ENCODE peak calls at places on chromosomes 6 and 20, in four cellular contexts. R, L, S and V are unnamed samples.

GRCh38 chr6:52667572-52667971 is 3.3 kb upstream of the TMEM14A start:
- DNase-seq in S (no peak), L (no peak), R (no peak), V (no peak)

GRCh38 chr6:134420638-134421181 is 102.8 kb upstream of the SGK1 start:
- DNase-seq in L (peak; percentile 66), R (no peak), S (peak; percentile 90), V (no peak)

GRCh38 chr20:31606928-31607639 is 2.0 kb downstream of the ID1 start:
- DNase-seq in S (peak; percentile 67), L (peak; percentile 92), R (peak; percentile 69), V (no peak)

GRCh38 chr6:99348823-99349619 is 453 bp downstream of the FAXC start:
- DNase-seq in S (peak; percentile 3), R (peak; percentile 43), L (peak; percentile 51), V (peak; percentile 47)

GRCh38 chr6:46756469-46757205 is 9.9 kb downstream of the ANKRD66 start:
- DNase-seq in L (peak; percentile 8), R (no peak), S (no peak), V (no peak)

GRCh38 chr6:33827546-33828451 is 24.0 kb upstream of the MLN start:
- DNase-seq in S (peak; percentile 40), R (no peak), L (no peak), V (no peak)

GRCh38 chr20:36279362-36279761 is 26.8 kb upstream of the DLGAP4 start:
- DNase-seq in L (no peak), R (no peak), S (no peak), V (no peak)

GRCh38 chr20:32012159-32012682 is 2.0 kb downstream of the CCM2L start:
- DNase-seq in L (no peak), R (no peak), S (no peak), V (no peak)

GRCh38 chr6:139144490-139145085 is 9.7 kb downstream of the HECA start:
- DNase-seq in R (no peak), L (no peak), S (no peak), V (no peak)

GRCh38 chr6:15483060-15483459 is 179.8 kb downstream of the DTNBP1 start:
- DNase-seq in L (no peak), R (no peak), S (peak; percentile 65), V (no peak)

GRCh38 chr20:57698867-57699275 is 10.9 kb downstream of the PMEPA1 start:
- DNase-seq in S (no peak), R (no peak), L (no peak), V (no peak)

GRCh38 chr6:83592770-83593394 is 80.5 kb downstream of the PRSS35 start:
- DNase-seq in L (peak; percentile 79), R (peak; percentile 45), S (peak; percentile 17), V (no peak)

GRCh38 chr6:96934087-96934486 is 9.6 kb downstream of the KLHL32 start:
- DNase-seq in L (no peak), R (no peak), S (no peak), V (no peak)

GRCh38 chr6:26286168-26286854 is 78.7 kb upstream of the BTN3A2 start:
- DNase-seq in R (peak; percentile 56), S (peak; percentile 68), L (peak; percentile 62), V (peak; percentile 75)

GRCh38 chr6:146545608-146546007 is 2.0 kb downstream of the RAB32 start:
- DNase-seq in R (no peak), L (peak; percentile 35), S (peak; percentile 84), V (no peak)

GRCh38 chr6:24359640-24360454 is 2.0 kb upstream of the DCDC2 start:
- DNase-seq in R (peak; percentile 93), L (peak; percentile 93), S (peak; percentile 65), V (peak; percentile 85)

DNA sequence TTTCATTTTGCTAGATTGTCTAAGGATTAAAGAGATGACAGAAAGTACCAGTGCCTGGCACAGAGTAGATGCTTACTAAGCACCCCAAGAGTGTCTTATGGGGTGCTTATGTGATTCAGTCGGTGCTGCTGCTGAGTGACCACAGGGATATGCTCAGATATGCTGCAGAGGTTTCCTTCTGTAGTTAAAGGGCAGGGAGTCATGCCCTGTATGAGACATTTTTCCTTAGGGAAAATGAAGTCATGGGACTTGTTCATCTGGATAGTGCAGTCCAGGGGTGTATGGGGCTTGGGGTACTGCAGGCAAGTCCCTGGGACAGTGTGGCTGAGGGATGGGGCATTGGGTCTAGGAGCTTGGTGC is 25.1 kb downstream of the TOX2 start:
- DNase-seq in L (no peak), S (no peak), R (no peak), V (no peak)
- H3K4ac ChIP-seq in L (no peak overlapping the region), S (peak overlapping the region; percentile 93), R (no peak overlapping the region), V (no peak overlapping the region)

GRCh38 chr6:142945446-142946180 is 637 bp upstream of the HIVEP2 start:
- DNase-seq in S (no peak), R (no peak), L (peak; percentile 85), V (peak; percentile 51)
- H3K4ac ChIP-seq in S (peak overlapping the region; percentile 92), R (no peak overlapping the region), L (peak overlapping the region; percentile 75), V (no peak overlapping the region)

GRCh38 chr20:34515484-34516037 is 661 bp upstream of the DYNLRB1 start:
- DNase-seq in L (peak; percentile 95), R (peak; percentile 92), S (peak; percentile 47), V (peak; percentile 46)

GRCh38 chr20:34516874-34517542 is 786 bp downstream of the DYNLRB1 start:
- DNase-seq in S (no peak), L (peak; percentile 43), R (no peak), V (no peak)

GRCh38 chr20:34512955-34513419 is 3.2 kb upstream of the DYNLRB1 start:
- DNase-seq in L (no peak), R (no peak), S (no peak), V (no peak)

GRCh38 chr20:34514897-34515483 is 1.2 kb upstream of the DYNLRB1 start:
- DNase-seq in R (no peak), L (no peak), S (peak; percentile 44), V (no peak)

GRCh38 chr20:34516038-34516873 is at the start of gene DYNLRB1:
- DNase-seq in R (peak; percentile 95), S (peak; percentile 96), L (peak; percentile 98), V (peak; percentile 99)
- H3K4ac ChIP-seq in R (no peak within 1 kb of the TSS), S (peak within 1 kb of the TSS; percentile 97), L (peak within 1 kb of the TSS; percentile 76), V (no peak within 1 kb of the TSS)

GRCh38 chr6:1641391-1641790 is 31.7 kb downstream of the FOXC1 start:
- DNase-seq in S (no peak), L (peak; percentile 79), R (no peak), V (no peak)

GRCh38 chr6:1643111-1643510 is 33.4 kb downstream of the FOXC1 start:
- DNase-seq in S (no peak), L (no peak), R (no peak), V (no peak)

GRCh38 chr6:1645466-1646185 is 35.9 kb downstream of the FOXC1 start:
- DNase-seq in S (peak; percentile 15), R (no peak), L (no peak), V (no peak)

GRCh38 chr6:1643830-1644445 is 34.2 kb downstream of the FOXC1 start:
- DNase-seq in S (no peak), L (no peak), R (no peak), V (no peak)

DNA sequence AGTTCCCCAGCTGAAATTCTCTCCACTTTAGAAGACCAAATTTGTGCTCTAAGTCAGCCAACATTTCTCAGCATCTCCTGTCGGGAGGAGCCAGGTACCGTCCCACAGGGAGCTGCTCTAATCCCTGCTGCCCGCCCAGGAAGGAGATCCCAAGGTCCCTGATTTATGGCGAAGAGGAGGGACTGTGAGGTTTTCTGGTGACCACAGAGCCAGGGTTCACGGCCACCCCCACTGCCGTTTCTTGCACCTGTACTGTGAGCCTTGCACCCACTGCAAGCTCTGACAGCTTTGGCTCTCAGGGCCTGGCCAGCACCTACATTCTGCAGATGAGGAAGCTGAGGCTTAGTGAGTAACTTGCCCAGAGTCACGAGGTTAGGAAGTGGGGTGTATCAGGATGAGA is 34.8 kb downstream of the FOXC1 start:
- DNase-seq in R (no peak), S (no peak), L (no peak), V (no peak)
- H3K4ac ChIP-seq in R (no peak overlapping the region), S (no peak overlapping the region), L (no peak overlapping the region), V (no peak overlapping the region)

DNA sequence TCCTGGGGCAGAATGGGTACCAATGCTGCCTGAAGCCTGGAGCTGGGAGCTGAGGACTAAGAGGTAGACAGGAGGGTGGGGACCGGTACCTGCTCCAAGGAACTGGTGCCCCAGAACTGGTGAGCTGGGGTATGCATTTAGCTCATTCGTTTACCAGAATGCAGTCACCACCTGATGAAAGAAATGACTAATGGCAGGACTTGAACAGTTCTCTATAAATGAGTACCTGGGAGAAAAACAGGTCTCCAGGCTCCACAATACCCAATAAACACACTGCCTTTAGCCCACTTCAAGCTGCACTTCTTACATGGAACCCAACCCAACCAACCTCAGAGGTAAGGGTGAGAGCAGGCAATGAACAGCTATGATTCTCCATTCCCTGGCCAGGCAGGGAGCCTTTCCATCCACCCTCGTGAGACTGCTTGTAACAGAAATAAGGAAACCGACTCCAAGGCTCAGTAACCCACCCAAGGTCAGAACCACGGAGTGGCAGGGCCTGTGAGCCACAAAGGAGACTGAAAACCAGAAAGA is 15.4 kb downstream of the FKBP1A start:
- DNase-seq in R (no peak), L (no peak), S (no peak), V (no peak)
- H3K4ac ChIP-seq in R (no peak overlapping the region), L (no peak overlapping the region), S (peak overlapping the region; percentile 26), V (no peak overlapping the region)

DNA sequence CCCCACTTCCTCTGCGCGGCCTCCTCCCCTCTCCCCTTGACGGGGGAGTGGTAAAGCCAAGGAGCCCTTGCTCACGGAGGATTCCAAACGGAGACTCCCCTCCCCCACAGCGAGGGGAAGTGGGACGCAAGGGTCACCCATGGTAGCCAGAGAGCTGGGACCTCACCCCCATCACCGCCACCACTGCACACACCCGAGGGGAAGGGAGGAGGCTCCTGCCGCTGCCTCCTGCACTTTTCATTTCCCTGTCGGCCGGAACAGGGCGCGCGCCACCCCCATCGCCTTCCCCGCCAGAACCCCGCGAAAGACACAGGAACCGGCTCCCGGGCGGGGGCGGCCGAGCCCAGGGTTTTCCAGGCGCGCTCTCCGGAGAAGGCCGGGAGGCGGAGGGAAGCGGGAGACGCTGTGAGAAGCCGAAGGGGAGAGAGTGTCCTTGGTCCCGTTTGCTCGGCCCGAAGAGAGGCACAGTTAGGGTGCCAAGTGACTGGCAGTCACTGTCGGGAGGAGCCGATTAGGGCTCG is 789 bp downstream of the CCND3 start:
- DNase-seq in L (peak; percentile 72), R (peak; percentile 47), S (peak; percentile 12), V (no peak)
- H3K4ac ChIP-seq in L (no peak overlapping the region), R (no peak overlapping the region), S (peak overlapping the region; percentile 74), V (no peak overlapping the region)

GRCh38 chr6:42783177-42783875 is 1.5 kb downstream of the BICRAL start:
- DNase-seq in S (peak; percentile 59), L (peak; percentile 66), R (peak; percentile 57), V (peak; percentile 53)
- H3K4ac ChIP-seq in S (peak overlapping the region; percentile 100), L (peak overlapping the region; percentile 100), R (peak overlapping the region; percentile 42), V (peak overlapping the region; percentile 99)